ENCODE peak calls at places on chromosomes 11 and 22, in nine cellular contexts. One of them, this sample, is unnamed.

GRCh38 chr11:120775986-120776682 is 247.8 kb upstream of the TBCEL start:
- DNase-seq in Calu3: no peak
- DNase-seq in GM13977: no peak
- DNase-seq in cardiac fibroblast: no peak
- DNase-seq in IMR-90: no peak
- DNase-seq in AG10803: no peak
- DNase-seq in A549: no peak
- DNase-seq in choroid plexus epithelial cell: no peak
- DNase-seq in HCT116: no peak
- DNase-seq in this sample: no peak

GRCh38 chr11:1219446-1219835 is 3.4 kb upstream of the MUC5B start:
- DNase-seq in choroid plexus epithelial cell: no peak
- DNase-seq in HCT116: no peak
- DNase-seq in Calu3: no peak
- DNase-seq in IMR-90: no peak
- DNase-seq in AG10803: no peak
- DNase-seq in GM13977: no peak
- DNase-seq in A549: no peak
- DNase-seq in cardiac fibroblast: no peak
- DNase-seq in this sample: no peak

GRCh38 chr11:78961938-78962701 is 387.5 kb upstream of the NARS2 start:
- DNase-seq in GM13977: peak; percentile 47
- DNase-seq in AG10803: peak; percentile 25
- DNase-seq in A549: no peak
- DNase-seq in choroid plexus epithelial cell: peak; percentile 36
- DNase-seq in IMR-90: peak; percentile 48
- DNase-seq in Calu3: no peak
- DNase-seq in HCT116: no peak
- DNase-seq in cardiac fibroblast: peak; percentile 16
- DNase-seq in this sample: no peak

GRCh38 chr22:30324008-30324730 is 2.6 kb downstream of the TBC1D10A start:
- DNase-seq in Calu3: no peak
- DNase-seq in AG10803: peak; percentile 87
- DNase-seq in choroid plexus epithelial cell: no peak
- DNase-seq in GM13977: no peak
- DNase-seq in HCT116: no peak
- DNase-seq in A549: no peak
- DNase-seq in IMR-90: peak; percentile 47
- DNase-seq in cardiac fibroblast: no peak
- DNase-seq in this sample: no peak

GRCh38 chr22:25749420-25750169 is 7.6 kb downstream of the MYO18B start:
- DNase-seq in GM13977: peak; percentile 81
- DNase-seq in choroid plexus epithelial cell: no peak
- DNase-seq in IMR-90: no peak
- DNase-seq in HCT116: no peak
- DNase-seq in cardiac fibroblast: no peak
- DNase-seq in Calu3: no peak
- DNase-seq in AG10803: no peak
- DNase-seq in A549: no peak
- DNase-seq in this sample: no peak

GRCh38 chr11:122764691-122765090 is 73.6 kb upstream of the CRTAM start:
- DNase-seq in cardiac fibroblast: no peak
- DNase-seq in GM13977: no peak
- DNase-seq in A549: no peak
- DNase-seq in IMR-90: no peak
- DNase-seq in choroid plexus epithelial cell: no peak
- DNase-seq in HCT116: no peak
- DNase-seq in Calu3: no peak
- DNase-seq in AG10803: no peak
- DNase-seq in this sample: no peak

GRCh38 chr22:19876314-19876940 is 21.8 kb upstream of the GNB1L start:
- DNase-seq in A549: peak; percentile 27
- DNase-seq in GM13977: no peak
- DNase-seq in IMR-90: no peak
- DNase-seq in choroid plexus epithelial cell: no peak
- DNase-seq in AG10803: no peak
- DNase-seq in Calu3: no peak
- DNase-seq in HCT116: no peak
- DNase-seq in cardiac fibroblast: no peak
- DNase-seq in this sample: no peak

GRCh38 chr11:17978553-17979287 is 34.1 kb downstream of the SERGEF start:
- DNase-seq in A549: peak; percentile 55
- DNase-seq in Calu3: peak; percentile 69
- DNase-seq in cardiac fibroblast: peak; percentile 62
- DNase-seq in HCT116: no peak
- DNase-seq in choroid plexus epithelial cell: peak; percentile 64
- DNase-seq in GM13977: peak; percentile 31
- DNase-seq in AG10803: peak; percentile 41
- DNase-seq in IMR-90: peak; percentile 53
- DNase-seq in this sample: no peak

GRCh38 chr11:65588199-65589054 is 7.2 kb downstream of the KCNK7 start:
- DNase-seq in A549: peak; percentile 77
- DNase-seq in AG10803: no peak
- DNase-seq in cardiac fibroblast: peak; percentile 62
- DNase-seq in choroid plexus epithelial cell: peak; percentile 77
- DNase-seq in IMR-90: peak; percentile 32
- DNase-seq in GM13977: peak; percentile 97
- DNase-seq in HCT116: no peak
- DNase-seq in Calu3: peak; percentile 64
- DNase-seq in this sample: peak; percentile 68
- TF ChIP-seq CTCF in A549: peak; percentile 50
- TF ChIP-seq CTCF in AG10803: peak; percentile 44
- TF ChIP-seq CTCF in cardiac fibroblast: peak; percentile 62
- TF ChIP-seq CTCF in choroid plexus epithelial cell: peak; percentile 80
- TF ChIP-seq CTCF in IMR-90: peak; percentile 46
- TF ChIP-seq CTCF in GM13977: peak; percentile 89
- TF ChIP-seq CTCF in HCT116: peak; percentile 58
- TF ChIP-seq CTCF in Calu3: peak; percentile 50
- TF ChIP-seq CTCF in this sample: peak; percentile 68

GRCh38 chr11:82872377-82873150 is 27.7 kb downstream of the PRCP start:
- DNase-seq in AG10803: no peak
- DNase-seq in Calu3: no peak
- DNase-seq in HCT116: no peak
- DNase-seq in GM13977: no peak
- DNase-seq in choroid plexus epithelial cell: no peak
- DNase-seq in A549: no peak
- DNase-seq in cardiac fibroblast: no peak
- DNase-seq in IMR-90: no peak
- DNase-seq in this sample: no peak
- TF ChIP-seq CTCF in AG10803: no peak
- TF ChIP-seq CTCF in Calu3: no peak
- TF ChIP-seq CTCF in HCT116: no peak
- TF ChIP-seq CTCF in GM13977: no peak
- TF ChIP-seq CTCF in choroid plexus epithelial cell: no peak
- TF ChIP-seq CTCF in A549: no peak
- TF ChIP-seq CTCF in cardiac fibroblast: no peak
- TF ChIP-seq CTCF in IMR-90: no peak
- TF ChIP-seq CTCF in this sample: no peak

DNA sequence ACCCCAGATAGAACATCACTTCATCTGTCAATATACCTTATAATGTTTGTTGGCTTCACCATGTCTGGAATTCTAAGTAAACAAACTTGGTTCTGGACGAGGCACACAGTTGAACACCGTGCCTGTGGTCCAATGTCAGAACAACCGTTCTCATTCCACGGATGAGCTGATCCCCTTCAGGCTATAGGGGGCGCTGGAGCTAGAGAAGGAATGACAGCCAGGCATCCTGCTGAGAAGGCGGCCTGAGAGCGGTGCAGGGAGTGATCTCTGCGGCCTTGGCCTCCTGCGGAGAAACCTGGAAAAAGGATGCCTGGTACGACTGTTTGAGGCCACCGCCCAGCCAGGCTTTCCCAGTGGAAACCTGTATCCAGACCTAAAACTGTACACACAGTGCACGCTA is 48.7 kb downstream of the FDX1 start:
- DNase-seq in cardiac fibroblast: no peak
- DNase-seq in A549: no peak
- DNase-seq in IMR-90: no peak
- DNase-seq in GM13977: no peak
- DNase-seq in choroid plexus epithelial cell: peak; percentile 33
- DNase-seq in AG10803: no peak
- DNase-seq in Calu3: no peak
- DNase-seq in HCT116: no peak
- DNase-seq in this sample: no peak
- TF ChIP-seq CTCF in cardiac fibroblast: no peak
- TF ChIP-seq CTCF in A549: no peak
- TF ChIP-seq CTCF in IMR-90: no peak
- TF ChIP-seq CTCF in GM13977: no peak
- TF ChIP-seq CTCF in choroid plexus epithelial cell: peak; percentile 59
- TF ChIP-seq CTCF in AG10803: no peak
- TF ChIP-seq CTCF in Calu3: no peak
- TF ChIP-seq CTCF in HCT116: peak; percentile 28
- TF ChIP-seq CTCF in this sample: peak; percentile 59

GRCh38 chr11:94493146-94493442 is 550 bp downstream of the MRE11 start:
- DNase-seq in HCT116: no peak
- DNase-seq in cardiac fibroblast: peak; percentile 13
- DNase-seq in choroid plexus epithelial cell: no peak
- DNase-seq in GM13977: no peak
- DNase-seq in Calu3: no peak
- DNase-seq in A549: no peak
- DNase-seq in IMR-90: no peak
- DNase-seq in AG10803: no peak
- DNase-seq in this sample: no peak

GRCh38 chr11:94493443-94494199 is at the start of the genes ANKRD49 and MRE11:
- DNase-seq in choroid plexus epithelial cell: peak; percentile 99
- DNase-seq in cardiac fibroblast: peak; percentile 99
- DNase-seq in Calu3: peak; percentile 93
- DNase-seq in AG10803: peak; percentile 98
- DNase-seq in A549: peak; percentile 97
- DNase-seq in GM13977: peak; percentile 87
- DNase-seq in IMR-90: peak; percentile 98
- DNase-seq in HCT116: peak; percentile 97
- DNase-seq in this sample: peak; percentile 96

GRCh38 chr11:94494200-94494545 is 389 bp downstream of the ANKRD49 start:
- DNase-seq in choroid plexus epithelial cell: no peak
- DNase-seq in IMR-90: no peak
- DNase-seq in GM13977: no peak
- DNase-seq in AG10803: no peak
- DNase-seq in Calu3: no peak
- DNase-seq in cardiac fibroblast: peak; percentile 28
- DNase-seq in A549: no peak
- DNase-seq in HCT116: no peak
- DNase-seq in this sample: no peak
- TF ChIP-seq CTCF in choroid plexus epithelial cell: no peak
- TF ChIP-seq CTCF in IMR-90: no peak
- TF ChIP-seq CTCF in GM13977: no peak
- TF ChIP-seq CTCF in AG10803: peak; percentile 8
- TF ChIP-seq CTCF in Calu3: no peak
- TF ChIP-seq CTCF in cardiac fibroblast: no peak
- TF ChIP-seq CTCF in A549: no peak
- TF ChIP-seq CTCF in HCT116: no peak
- TF ChIP-seq CTCF in this sample: no peak

DNA sequence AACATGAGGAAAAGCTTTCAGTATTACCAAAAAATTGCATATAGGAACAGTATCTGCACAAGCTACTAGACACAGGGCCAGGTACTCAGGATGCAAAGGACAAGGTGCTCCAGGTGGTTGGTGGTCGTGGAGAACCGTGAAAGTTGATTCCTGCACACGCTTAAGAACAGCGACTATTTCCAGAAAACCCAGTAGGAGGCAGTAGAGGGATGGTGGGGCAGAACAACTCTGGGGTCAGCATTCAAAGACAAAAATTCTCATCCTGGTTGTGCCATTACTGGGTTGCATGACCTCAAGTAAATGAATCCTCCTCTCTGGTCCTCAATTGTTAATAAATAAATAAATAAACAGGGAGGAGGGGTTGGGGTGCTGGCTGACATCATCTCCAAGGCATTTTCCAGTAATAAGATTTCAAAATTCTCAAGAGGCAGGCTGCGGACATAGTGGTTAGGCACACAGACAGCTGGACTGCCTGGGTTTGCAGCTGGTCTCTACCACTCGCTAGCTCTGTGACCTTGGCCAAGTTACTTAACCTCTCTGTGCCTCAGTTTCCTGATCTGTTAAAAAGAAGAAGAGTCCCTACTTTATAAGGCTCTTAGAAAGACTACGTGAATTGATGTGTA is 89.6 kb downstream of the ISX start:
- DNase-seq in HCT116: no peak
- DNase-seq in cardiac fibroblast: peak; percentile 18
- DNase-seq in choroid plexus epithelial cell: no peak
- DNase-seq in GM13977: no peak
- DNase-seq in A549: no peak
- DNase-seq in AG10803: no peak
- DNase-seq in IMR-90: no peak
- DNase-seq in Calu3: no peak
- DNase-seq in this sample: no peak
- TF ChIP-seq CTCF in HCT116: no peak
- TF ChIP-seq CTCF in cardiac fibroblast: no peak
- TF ChIP-seq CTCF in choroid plexus epithelial cell: no peak
- TF ChIP-seq CTCF in GM13977: no peak
- TF ChIP-seq CTCF in A549: no peak
- TF ChIP-seq CTCF in AG10803: no peak
- TF ChIP-seq CTCF in IMR-90: peak; percentile 8
- TF ChIP-seq CTCF in Calu3: no peak
- TF ChIP-seq CTCF in this sample: no peak

DNA sequence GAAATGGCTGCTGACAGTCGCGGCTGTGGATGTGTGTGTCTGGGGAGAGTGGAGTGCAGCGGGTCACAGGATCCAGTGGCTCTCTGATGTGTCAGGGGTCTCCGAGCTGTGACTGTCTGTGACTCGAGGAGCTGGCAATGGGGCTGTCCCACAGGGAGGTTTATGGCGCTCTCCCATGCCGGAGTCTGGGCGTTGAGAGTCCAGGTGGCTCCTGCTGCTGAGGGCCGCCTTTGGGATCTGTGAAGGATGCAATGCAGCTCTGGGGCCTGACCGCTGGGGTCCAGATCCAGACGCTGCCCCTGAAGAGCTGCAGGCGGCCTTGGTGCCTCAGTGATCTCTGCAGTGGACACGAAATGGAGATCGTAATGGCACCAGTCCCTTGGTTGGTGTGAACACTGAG is 155.3 kb downstream of the TBC1D22A start:
- DNase-seq in Calu3: no peak
- DNase-seq in choroid plexus epithelial cell: no peak
- DNase-seq in HCT116: no peak
- DNase-seq in cardiac fibroblast: no peak
- DNase-seq in A549: no peak
- DNase-seq in IMR-90: no peak
- DNase-seq in GM13977: no peak
- DNase-seq in AG10803: no peak
- DNase-seq in this sample: peak; percentile 55
- TF ChIP-seq CTCF in Calu3: no peak
- TF ChIP-seq CTCF in choroid plexus epithelial cell: no peak
- TF ChIP-seq CTCF in HCT116: no peak
- TF ChIP-seq CTCF in cardiac fibroblast: no peak
- TF ChIP-seq CTCF in A549: no peak
- TF ChIP-seq CTCF in IMR-90: no peak
- TF ChIP-seq CTCF in GM13977: no peak
- TF ChIP-seq CTCF in AG10803: no peak
- TF ChIP-seq CTCF in this sample: no peak

DNA sequence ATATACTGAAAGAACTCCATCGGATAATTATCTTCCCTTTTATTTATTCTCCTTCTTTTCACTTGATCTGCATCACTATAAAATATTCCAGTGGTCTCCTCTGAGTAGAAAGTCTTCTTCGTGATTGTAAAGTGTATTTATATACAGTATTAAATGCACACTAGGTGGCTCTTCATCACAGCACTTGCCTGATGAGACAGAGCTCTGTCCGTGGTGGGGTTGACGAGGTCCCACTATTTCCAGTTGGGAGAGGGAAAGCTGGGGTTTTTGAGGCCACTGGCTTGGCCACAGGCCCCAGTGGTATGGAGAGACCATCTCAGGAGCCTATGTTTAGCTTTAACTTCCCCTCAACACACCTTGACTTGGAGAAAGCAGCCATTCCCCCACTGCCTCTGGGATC is 31.6 kb upstream of the ZBTB16 start:
- DNase-seq in Calu3: no peak
- DNase-seq in GM13977: no peak
- DNase-seq in choroid plexus epithelial cell: peak; percentile 53
- DNase-seq in cardiac fibroblast: peak; percentile 38
- DNase-seq in IMR-90: no peak
- DNase-seq in A549: no peak
- DNase-seq in HCT116: no peak
- DNase-seq in AG10803: no peak
- DNase-seq in this sample: no peak
- TF ChIP-seq CTCF in Calu3: no peak
- TF ChIP-seq CTCF in GM13977: no peak
- TF ChIP-seq CTCF in choroid plexus epithelial cell: peak; percentile 49
- TF ChIP-seq CTCF in cardiac fibroblast: peak; percentile 22
- TF ChIP-seq CTCF in IMR-90: no peak
- TF ChIP-seq CTCF in A549: no peak
- TF ChIP-seq CTCF in HCT116: no peak
- TF ChIP-seq CTCF in AG10803: no peak
- TF ChIP-seq CTCF in this sample: no peak